ENCODE peak calls at places on chromosomes 2 and 18, in six cellular contexts. J is fibroblast of pulmonary artery; Y is NCI-H1436; C is AG08396; E is activated effector memory CD4-positive, alpha-beta T cell treated with Interleukin-2 at 50 U/mL for 16 hours; F is RCC 7860. L is an unnamed sample.

GRCh38 chr2:128307595-128307994 is 11.1 kb downstream of the HS6ST1 start:
- DNase-seq in J (no peak), Y (no peak), C (no peak), E (no peak), F (no peak), L (no peak)

GRCh38 chr2:3951131-3951954 is 248.0 kb downstream of the DCDC2C start:
- DNase-seq in J (no peak), Y (no peak), C (no peak), E (no peak), F (no peak), L (no peak)

GRCh38 chr18:22378672-22379282 is 38.9 kb downstream of the CTAGE1 start:
- DNase-seq in J (peak), Y (no peak), C (peak), E (no peak), F (peak), L (peak)

GRCh38 chr2:109637749-109638570 is 23.8 kb downstream of the SOWAHC start:
- DNase-seq in J (peak), Y (no peak), C (no peak), E (no peak), F (no peak), L (no peak)

GRCh38 chr2:83234291-83234690 is 1224.8 kb downstream of the SUCLG1 start:
- DNase-seq in J (no peak), Y (no peak), C (no peak), E (no peak), F (no peak), L (no peak)

GRCh38 chr2:11589316-11589940 is 55.6 kb downstream of the GREB1 start:
- DNase-seq in J (no peak), Y (no peak), C (no peak), E (no peak), F (no peak), L (no peak)

GRCh38 chr18:10318686-10318960 is 135.8 kb upstream of the APCDD1 start:
- DNase-seq in J (no peak), Y (no peak), C (no peak), E (no peak), F (no peak), L (no peak)

GRCh38 chr2:225030089-225030653 is 12.1 kb downstream of the DOCK10 start:
- DNase-seq in J (no peak), Y (no peak), C (no peak), E (no peak), F (no peak), L (no peak)

L was measured in HTR-8/SVneo.